ENCODE peak calls at places on chromosomes 7 and 10, in four cellular contexts. I, B, G and C are unnamed samples.
A peak's percentile ranks its signal among the peaks of the same experiment; 100 is the strongest.

GRCh38 chr10:17022898-17023297 is 106.7 kb downstream of the CUBN start:
- DNase-seq in I (no peak), B (no peak), G (no peak), C (no peak)

GRCh38 chr10:29949411-29950011 is 109.9 kb downstream of the JCAD start:
- DNase-seq in I (no peak), B (no peak), G (no peak), C (no peak)

GRCh38 chr10:22010973-22011408 is 7.5 kb upstream of the DNAJC1 start:
- DNase-seq in I (no peak), B (no peak), G (no peak), C (no peak)

GRCh38 chr7:133135451-133135850 is 53.6 kb upstream of the CHCHD3 start:
- DNase-seq in I (no peak), B (no peak), G (no peak), C (no peak)

GRCh38 chr10:5563991-5564536 is 39.3 kb downstream of the CALML3 start:
- DNase-seq in I (no peak), B (no peak), G (peak; percentile 42), C (no peak)

GRCh38 chr7:50791921-50792341 is 9.2 kb upstream of the GRB10 start:
- DNase-seq in I (no peak), B (no peak), G (no peak), C (peak; percentile 50)

GRCh38 chr7:13850185-13850752 is 139.2 kb downstream of the ETV1 start:
- DNase-seq in I (peak; percentile 6), B (peak; percentile 9), G (peak; percentile 19), C (peak; percentile 77)

GRCh38 chr7:28800150-28800549 is 158.0 kb downstream of the TRIL start:
- DNase-seq in I (no peak), B (no peak), G (no peak), C (no peak)

GRCh38 chr10:129483427-129484010 is 16.5 kb downstream of the MGMT start:
- DNase-seq in I (no peak), B (no peak), G (no peak), C (no peak)

GRCh38 chr7:90973146-90973545 is 291.1 kb upstream of the FZD1 start:
- DNase-seq in I (no peak), B (no peak), G (no peak), C (no peak)

GRCh38 chr10:86210416-86210815 is 156.2 kb downstream of the GRID1 start:
- DNase-seq in I (no peak), B (no peak), G (no peak), C (no peak)

GRCh38 chr10:44725404-44725803 is 185.7 kb upstream of the TMEM72 start:
- DNase-seq in I (no peak), B (no peak), G (no peak), C (peak; percentile 22)

GRCh38 chr7:157235357-157236018 is 96.8 kb downstream of the UBE3C start:
- DNase-seq in I (no peak), B (no peak), G (no peak), C (no peak)

GRCh38 chr7:39428221-39428620 is 138.0 kb upstream of the YAE1 start:
- DNase-seq in I (no peak), B (no peak), G (no peak), C (no peak)

GRCh38 chr10:132061030-132061429 is 4.7 kb upstream of the JAKMIP3 start:
- DNase-seq in I (no peak), B (no peak), G (no peak), C (no peak)

GRCh38 chr7:77269360-77270075 is 69.9 kb upstream of the FGL2 start:
- DNase-seq in I (no peak), B (peak; percentile 23), G (no peak), C (no peak)

GRCh38 chr10:33032354-33033254 is 74.6 kb upstream of the ITGB1 start:
- DNase-seq in I (no peak), B (no peak), G (no peak), C (no peak)

GRCh38 chr7:31782411-31782991 is 95.5 kb downstream of the PPP1R17 start:
- DNase-seq in I (peak; percentile 26), B (peak; percentile 20), G (peak; percentile 59), C (peak; percentile 32)
- TF ChIP-seq SPI1 in I (no peak), B (no peak), G (no peak), C (no peak)

GRCh38 chr10:122060250-122060649 is 71.3 kb downstream of the TACC2 start:
- DNase-seq in I (no peak), B (no peak), G (no peak), C (no peak)
- TF ChIP-seq SPI1 in I (no peak), B (no peak), G (no peak), C (no peak)

GRCh38 chr7:36475011-36475342 is 85.3 kb downstream of the ANLN start:
- DNase-seq in I (no peak), B (no peak), G (no peak), C (no peak)

GRCh38 chr7:36472141-36472729 is 82.6 kb downstream of the ANLN start:
- DNase-seq in I (no peak), B (no peak), G (no peak), C (no peak)

GRCh38 chr7:36475371-36475770 is 85.7 kb downstream of the ANLN start:
- DNase-seq in I (no peak), B (no peak), G (no peak), C (no peak)

GRCh38 chr7:36474283-36475010 is 84.8 kb downstream of the ANLN start:
- DNase-seq in I (no peak), B (no peak), G (peak; percentile 52), C (no peak)

DNA sequence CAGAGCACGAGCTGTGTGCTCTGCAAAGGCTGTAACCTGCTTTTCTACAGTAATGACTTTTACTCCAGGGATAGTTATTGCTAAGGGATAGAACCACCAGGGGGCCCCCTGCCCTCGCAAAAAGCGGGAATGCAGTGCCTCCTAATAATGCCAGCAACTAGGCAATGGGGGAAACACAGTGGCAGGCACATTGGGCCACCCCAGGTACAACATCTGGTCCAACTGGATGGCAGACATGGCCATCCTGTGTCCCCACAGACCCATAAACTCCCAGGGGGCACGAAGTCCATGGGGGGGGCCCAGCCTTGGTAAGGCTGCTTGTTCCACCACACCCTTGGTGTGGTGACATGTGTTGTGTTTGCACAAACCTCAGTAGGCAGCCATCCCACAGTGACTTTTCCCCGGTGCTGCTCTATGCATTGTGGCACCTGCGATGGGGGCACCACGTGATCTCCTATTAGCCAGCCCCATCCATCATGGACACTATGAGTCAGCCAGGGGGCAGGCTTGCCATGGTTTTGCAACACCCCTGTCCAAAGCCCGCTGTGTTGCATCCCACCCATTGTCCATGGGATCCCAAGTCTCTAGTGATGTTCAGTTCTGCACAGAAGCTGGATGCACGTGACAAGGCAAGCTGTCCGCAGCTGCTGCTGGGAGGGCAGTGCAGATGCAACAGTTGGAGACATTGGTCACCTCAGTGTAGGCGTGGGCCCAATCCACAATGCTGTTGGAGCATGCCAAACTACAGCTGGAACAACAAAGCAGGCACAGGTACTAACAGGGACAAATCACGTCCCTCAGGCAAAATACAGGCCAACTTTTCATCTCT is 84.0 kb downstream of the ANLN start:
- DNase-seq in I (no peak), B (no peak), G (peak; percentile 51), C (no peak)
- TF ChIP-seq SPI1 in I (no peak), B (no peak), G (no peak), C (no peak)

GRCh38 chr7:130143986-130144618 is 61.1 kb downstream of the TMEM209 start:
- DNase-seq in I (no peak), B (no peak), G (no peak), C (no peak)
- TF ChIP-seq SPI1 in I (no peak), B (no peak), G (no peak), C (no peak)

GRCh38 chr10:34049887-34050286 is 715.4 kb upstream of the NRP1 start:
- DNase-seq in I (no peak), B (no peak), G (no peak), C (no peak)
- TF ChIP-seq SPI1 in I (no peak), B (no peak), G (no peak), C (no peak)

GRCh38 chr10:84605802-84606201 is 277.4 kb downstream of the CCSER2 start:
- DNase-seq in I (no peak), B (no peak), G (no peak), C (no peak)
- TF ChIP-seq SPI1 in I (no peak), B (no peak), G (no peak), C (no peak)

DNA sequence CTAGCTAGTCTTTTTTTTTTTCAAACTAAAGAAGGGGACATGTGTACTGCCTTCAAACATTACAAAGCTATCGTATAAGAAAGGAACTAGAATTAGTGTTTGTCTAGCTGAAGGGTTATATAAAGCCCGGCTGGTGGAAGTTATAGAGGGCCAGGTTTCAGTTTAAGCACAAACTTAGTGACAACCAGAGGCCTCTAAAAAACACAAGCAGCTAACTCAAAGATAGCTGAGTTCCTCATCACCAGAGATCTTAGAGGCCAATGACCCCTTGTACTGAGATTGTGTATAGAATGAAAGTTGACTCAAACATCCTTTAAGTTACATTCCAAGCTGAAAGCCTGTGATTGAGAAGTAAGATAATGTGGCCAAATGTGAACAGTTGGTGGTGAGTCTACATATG is 28.1 kb upstream of the SGMS1 start:
- DNase-seq in I (no peak), B (no peak), G (no peak), C (no peak)
- TF ChIP-seq SPI1 in I (no peak), B (no peak), G (no peak), C (no peak)

GRCh38 chr7:8500286-8500685 is 66.9 kb downstream of the NXPH1 start:
- DNase-seq in I (no peak), B (no peak), G (no peak), C (no peak)
- TF ChIP-seq SPI1 in I (no peak), B (no peak), G (no peak), C (no peak)